ENCODE peak calls at places on chromosomes 4 and X, in nine cellular contexts. X is SK-N-DZ, Y is cerebellar cortex, N is retina, P is HS-27A, Q is amniotic stem cell, C is HFFc6, V is endothelial cell, E is HuH-7. A is an unnamed sample.

GRCh38 chrX:152479525-152479924 is 28.4 kb upstream of the GABRA3 start:
- DNase-seq in X (no peak), Y (no peak), N (no peak), P (no peak), Q (no peak), C (no peak), V (no peak), E (no peak), A (no peak)

GRCh38 chr4:37970702-37971101 is 10.5 kb downstream of the PTTG2 start:
- DNase-seq in X (no peak), Y (no peak), N (no peak), P (no peak), Q (no peak), C (peak; percentile 37), V (no peak), E (no peak), A (no peak)

GRCh38 chrX:16771483-16772398 is 14.5 kb upstream of the TXLNG start:
- DNase-seq in X (peak; percentile 36), Y (peak; percentile 58), N (peak; percentile 21), P (no peak), Q (peak; percentile 1), C (peak; percentile 83), V (peak; percentile 2), E (no peak), A (peak; percentile 74)

GRCh38 chr4:141565379-141566089 is 70.8 kb upstream of the IL15 start:
- DNase-seq in X (no peak), Y (no peak), N (no peak), P (no peak), Q (no peak), C (no peak), V (no peak), E (no peak), A (no peak)

GRCh38 chrX:85375333-85375738 is 4.1 kb downstream of the POF1B start:
- DNase-seq in X (peak; percentile 54), Y (no peak), N (peak; percentile 13), P (no peak), Q (no peak), C (no peak), V (no peak), E (no peak), A (no peak)

GRCh38 chrX:30570505-30570904 is 7.1 kb downstream of the TASL start:
- DNase-seq in X (peak; percentile 1), Y (peak; percentile 6), N (peak; percentile 11), P (no peak), Q (no peak), C (peak; percentile 0), V (no peak), E (no peak), A (no peak)

GRCh38 chr4:8394806-8395205 is 45.7 kb downstream of the ACOX3 start:
- DNase-seq in X (no peak), Y (no peak), N (no peak), P (no peak), Q (no peak), C (no peak), V (no peak), E (no peak), A (no peak)

GRCh38 chr4:10684631-10685030 is at the start of gene CLNK:
- DNase-seq in X (no peak), Y (no peak), N (no peak), P (no peak), Q (no peak), C (no peak), V (no peak), E (no peak), A (no peak)

GRCh38 chrX:124005220-124005619 is 43.7 kb downstream of the STAG2 start:
- DNase-seq in X (no peak), Y (no peak), N (no peak), P (no peak), Q (no peak), C (no peak), V (no peak), E (no peak), A (no peak)

GRCh38 chr4:189773909-189774308 is 166.8 kb upstream of the FRG1 start:
- DNase-seq in X (no peak), Y (no peak), N (no peak), P (no peak), Q (no peak), C (peak; percentile 0), V (no peak), E (no peak), A (no peak)